ENCODE peak calls at places on chromosome 9, in nine cellular contexts. One of them, this sample, is unnamed.

GRCh38 chr9:117095116-117095515 is 319.7 kb downstream of the ASTN2 start:
- DNase-seq in iris pigment epithelial cell: no peak
- DNase-seq in ureter: no peak
- DNase-seq in effector memory CD8-positive, alpha-beta T cell: no peak
- DNase-seq in stimulated activated CD4-positive, alpha-beta T cell treated with anti-CD3 and anti-CD28 coated beads, Interleukin-4, amount 100 ng/mL, for 48 hours: no peak
- DNase-seq in GM12891: no peak
- DNase-seq in EL: peak
- DNase-seq in anterior cingulate cortex: no peak
- DNase-seq in effector CD4-positive, alpha-beta T cell: no peak
- DNase-seq in this sample: no peak

GRCh38 chr9:136194540-136194939 is 10.4 kb downstream of the LHX3 start:
- DNase-seq in effector memory CD8-positive, alpha-beta T cell: no peak
- DNase-seq in ureter: no peak
- DNase-seq in EL: no peak
- DNase-seq in anterior cingulate cortex: no peak
- DNase-seq in GM12891: no peak
- DNase-seq in effector CD4-positive, alpha-beta T cell: no peak
- DNase-seq in iris pigment epithelial cell: no peak
- DNase-seq in stimulated activated CD4-positive, alpha-beta T cell treated with anti-CD3 and anti-CD28 coated beads, Interleukin-4, amount 100 ng/mL, for 48 hours: no peak
- DNase-seq in this sample: no peak

GRCh38 chr9:93629920-93630319 is 53.5 kb downstream of the PHF2 start:
- DNase-seq in iris pigment epithelial cell: no peak
- DNase-seq in anterior cingulate cortex: no peak
- DNase-seq in effector CD4-positive, alpha-beta T cell: no peak
- DNase-seq in GM12891: no peak
- DNase-seq in effector memory CD8-positive, alpha-beta T cell: no peak
- DNase-seq in stimulated activated CD4-positive, alpha-beta T cell treated with anti-CD3 and anti-CD28 coated beads, Interleukin-4, amount 100 ng/mL, for 48 hours: no peak
- DNase-seq in ureter: no peak
- DNase-seq in EL: no peak
- DNase-seq in this sample: no peak

GRCh38 chr9:98851730-98852462 is 44.4 kb downstream of the GALNT12 start:
- DNase-seq in GM12891: no peak
- DNase-seq in effector CD4-positive, alpha-beta T cell: no peak
- DNase-seq in stimulated activated CD4-positive, alpha-beta T cell treated with anti-CD3 and anti-CD28 coated beads, Interleukin-4, amount 100 ng/mL, for 48 hours: peak
- DNase-seq in anterior cingulate cortex: no peak
- DNase-seq in effector memory CD8-positive, alpha-beta T cell: no peak
- DNase-seq in ureter: no peak
- DNase-seq in iris pigment epithelial cell: peak
- DNase-seq in EL: peak
- DNase-seq in this sample: no peak

GRCh38 chr9:130172161-130172857 is at the start of gene NCS1:
- DNase-seq in effector CD4-positive, alpha-beta T cell: no peak
- DNase-seq in anterior cingulate cortex: peak
- DNase-seq in GM12891: peak
- DNase-seq in effector memory CD8-positive, alpha-beta T cell: peak
- DNase-seq in EL: peak
- DNase-seq in stimulated activated CD4-positive, alpha-beta T cell treated with anti-CD3 and anti-CD28 coated beads, Interleukin-4, amount 100 ng/mL, for 48 hours: peak
- DNase-seq in iris pigment epithelial cell: peak
- DNase-seq in ureter: peak
- DNase-seq in this sample: no peak

GRCh38 chr9:132774886-132775285 is 103.2 kb downstream of the AK8 start:
- DNase-seq in GM12891: no peak
- DNase-seq in iris pigment epithelial cell: no peak
- DNase-seq in effector CD4-positive, alpha-beta T cell: no peak
- DNase-seq in stimulated activated CD4-positive, alpha-beta T cell treated with anti-CD3 and anti-CD28 coated beads, Interleukin-4, amount 100 ng/mL, for 48 hours: no peak
- DNase-seq in EL: no peak
- DNase-seq in effector memory CD8-positive, alpha-beta T cell: no peak
- DNase-seq in anterior cingulate cortex: no peak
- DNase-seq in ureter: no peak
- DNase-seq in this sample: no peak

GRCh38 chr9:101366038-101366756 is 18.6 kb downstream of the BAAT start:
- DNase-seq in GM12891: no peak
- DNase-seq in EL: peak
- DNase-seq in stimulated activated CD4-positive, alpha-beta T cell treated with anti-CD3 and anti-CD28 coated beads, Interleukin-4, amount 100 ng/mL, for 48 hours: no peak
- DNase-seq in ureter: no peak
- DNase-seq in anterior cingulate cortex: no peak
- DNase-seq in effector memory CD8-positive, alpha-beta T cell: no peak
- DNase-seq in iris pigment epithelial cell: peak
- DNase-seq in effector CD4-positive, alpha-beta T cell: no peak
- DNase-seq in this sample: no peak

GRCh38 chr9:119836036-119836435 is 466.8 kb upstream of the BRINP1 start:
- DNase-seq in effector memory CD8-positive, alpha-beta T cell: no peak
- DNase-seq in EL: no peak
- DNase-seq in anterior cingulate cortex: no peak
- DNase-seq in effector CD4-positive, alpha-beta T cell: no peak
- DNase-seq in stimulated activated CD4-positive, alpha-beta T cell treated with anti-CD3 and anti-CD28 coated beads, Interleukin-4, amount 100 ng/mL, for 48 hours: no peak
- DNase-seq in GM12891: no peak
- DNase-seq in ureter: no peak
- DNase-seq in iris pigment epithelial cell: no peak
- DNase-seq in this sample: no peak

GRCh38 chr9:74800226-74800625 is 87.5 kb downstream of the TRPM6 start:
- DNase-seq in GM12891: no peak
- DNase-seq in effector CD4-positive, alpha-beta T cell: no peak
- DNase-seq in anterior cingulate cortex: no peak
- DNase-seq in stimulated activated CD4-positive, alpha-beta T cell treated with anti-CD3 and anti-CD28 coated beads, Interleukin-4, amount 100 ng/mL, for 48 hours: no peak
- DNase-seq in iris pigment epithelial cell: no peak
- DNase-seq in effector memory CD8-positive, alpha-beta T cell: no peak
- DNase-seq in ureter: no peak
- DNase-seq in EL: no peak
- DNase-seq in this sample: no peak

GRCh38 chr9:136078498-136079011 is 16.5 kb downstream of the NACC2 start:
- DNase-seq in ureter: no peak
- DNase-seq in iris pigment epithelial cell: no peak
- DNase-seq in anterior cingulate cortex: no peak
- DNase-seq in effector CD4-positive, alpha-beta T cell: no peak
- DNase-seq in GM12891: no peak
- DNase-seq in stimulated activated CD4-positive, alpha-beta T cell treated with anti-CD3 and anti-CD28 coated beads, Interleukin-4, amount 100 ng/mL, for 48 hours: no peak
- DNase-seq in EL: no peak
- DNase-seq in effector memory CD8-positive, alpha-beta T cell: no peak
- DNase-seq in this sample: no peak

GRCh38 chr9:99637640-99638039 is 184.0 kb upstream of the NR4A3 start:
- DNase-seq in GM12891: no peak
- DNase-seq in ureter: no peak
- DNase-seq in anterior cingulate cortex: no peak
- DNase-seq in iris pigment epithelial cell: no peak
- DNase-seq in EL: no peak
- DNase-seq in effector CD4-positive, alpha-beta T cell: no peak
- DNase-seq in stimulated activated CD4-positive, alpha-beta T cell treated with anti-CD3 and anti-CD28 coated beads, Interleukin-4, amount 100 ng/mL, for 48 hours: no peak
- DNase-seq in effector memory CD8-positive, alpha-beta T cell: no peak
- DNase-seq in this sample: no peak

GRCh38 chr9:114591206-114591853 is 3.8 kb downstream of the ATP6V1G1 start:
- DNase-seq in anterior cingulate cortex: no peak
- DNase-seq in ureter: no peak
- DNase-seq in iris pigment epithelial cell: peak
- DNase-seq in stimulated activated CD4-positive, alpha-beta T cell treated with anti-CD3 and anti-CD28 coated beads, Interleukin-4, amount 100 ng/mL, for 48 hours: no peak
- DNase-seq in EL: no peak
- DNase-seq in effector memory CD8-positive, alpha-beta T cell: no peak
- DNase-seq in GM12891: no peak
- DNase-seq in effector CD4-positive, alpha-beta T cell: no peak
- DNase-seq in this sample: no peak

GRCh38 chr9:130319944-130320696 is 54.6 kb downstream of the HMCN2 start:
- DNase-seq in iris pigment epithelial cell: no peak
- DNase-seq in effector CD4-positive, alpha-beta T cell: no peak
- DNase-seq in stimulated activated CD4-positive, alpha-beta T cell treated with anti-CD3 and anti-CD28 coated beads, Interleukin-4, amount 100 ng/mL, for 48 hours: no peak
- DNase-seq in GM12891: no peak
- DNase-seq in ureter: no peak
- DNase-seq in anterior cingulate cortex: no peak
- DNase-seq in EL: no peak
- DNase-seq in effector memory CD8-positive, alpha-beta T cell: no peak
- DNase-seq in this sample: no peak

GRCh38 chr9:99433095-99433494 is 211.0 kb downstream of the SEC61B start:
- DNase-seq in anterior cingulate cortex: no peak
- DNase-seq in EL: no peak
- DNase-seq in GM12891: no peak
- DNase-seq in iris pigment epithelial cell: no peak
- DNase-seq in effector memory CD8-positive, alpha-beta T cell: no peak
- DNase-seq in ureter: no peak
- DNase-seq in effector CD4-positive, alpha-beta T cell: no peak
- DNase-seq in stimulated activated CD4-positive, alpha-beta T cell treated with anti-CD3 and anti-CD28 coated beads, Interleukin-4, amount 100 ng/mL, for 48 hours: no peak
- DNase-seq in this sample: no peak

GRCh38 chr9:36328798-36329411 is 70.7 kb upstream of the GNE start:
- DNase-seq in ureter: no peak
- DNase-seq in EL: peak
- DNase-seq in GM12891: peak
- DNase-seq in effector memory CD8-positive, alpha-beta T cell: peak
- DNase-seq in anterior cingulate cortex: no peak
- DNase-seq in iris pigment epithelial cell: peak
- DNase-seq in effector CD4-positive, alpha-beta T cell: peak
- DNase-seq in stimulated activated CD4-positive, alpha-beta T cell treated with anti-CD3 and anti-CD28 coated beads, Interleukin-4, amount 100 ng/mL, for 48 hours: no peak
- DNase-seq in this sample: no peak

GRCh38 chr9:121133104-121133816 is 58.5 kb downstream of the CNTRL start:
- DNase-seq in iris pigment epithelial cell: no peak
- DNase-seq in effector CD4-positive, alpha-beta T cell: peak
- DNase-seq in GM12891: no peak
- DNase-seq in EL: no peak
- DNase-seq in stimulated activated CD4-positive, alpha-beta T cell treated with anti-CD3 and anti-CD28 coated beads, Interleukin-4, amount 100 ng/mL, for 48 hours: peak
- DNase-seq in anterior cingulate cortex: no peak
- DNase-seq in ureter: peak
- DNase-seq in effector memory CD8-positive, alpha-beta T cell: peak
- DNase-seq in this sample: no peak

GRCh38 chr9:134861586-134862334 is 18.9 kb upstream of the FCN2 start:
- DNase-seq in anterior cingulate cortex: no peak
- DNase-seq in EL: no peak
- DNase-seq in GM12891: no peak
- DNase-seq in effector memory CD8-positive, alpha-beta T cell: no peak
- DNase-seq in stimulated activated CD4-positive, alpha-beta T cell treated with anti-CD3 and anti-CD28 coated beads, Interleukin-4, amount 100 ng/mL, for 48 hours: no peak
- DNase-seq in ureter: no peak
- DNase-seq in iris pigment epithelial cell: no peak
- DNase-seq in effector CD4-positive, alpha-beta T cell: no peak
- DNase-seq in this sample: no peak

GRCh38 chr9:4741365-4742031 is 496 bp upstream of the AK3 start:
- DNase-seq in effector memory CD8-positive, alpha-beta T cell: no peak
- DNase-seq in GM12891: no peak
- DNase-seq in effector CD4-positive, alpha-beta T cell: peak
- DNase-seq in anterior cingulate cortex: no peak
- DNase-seq in iris pigment epithelial cell: peak
- DNase-seq in EL: peak
- DNase-seq in stimulated activated CD4-positive, alpha-beta T cell treated with anti-CD3 and anti-CD28 coated beads, Interleukin-4, amount 100 ng/mL, for 48 hours: no peak
- DNase-seq in ureter: peak
- DNase-seq in this sample: peak

GRCh38 chr9:36881316-36882116 is 152.6 kb downstream of the PAX5 start:
- DNase-seq in effector memory CD8-positive, alpha-beta T cell: no peak
- DNase-seq in anterior cingulate cortex: no peak
- DNase-seq in ureter: no peak
- DNase-seq in stimulated activated CD4-positive, alpha-beta T cell treated with anti-CD3 and anti-CD28 coated beads, Interleukin-4, amount 100 ng/mL, for 48 hours: no peak
- DNase-seq in EL: no peak
- DNase-seq in effector CD4-positive, alpha-beta T cell: no peak
- DNase-seq in GM12891: no peak
- DNase-seq in iris pigment epithelial cell: no peak
- DNase-seq in this sample: no peak

GRCh38 chr9:127862075-127863011 is 7.9 kb upstream of the ENG start:
- DNase-seq in EL: no peak
- DNase-seq in anterior cingulate cortex: no peak
- DNase-seq in ureter: peak
- DNase-seq in stimulated activated CD4-positive, alpha-beta T cell treated with anti-CD3 and anti-CD28 coated beads, Interleukin-4, amount 100 ng/mL, for 48 hours: no peak
- DNase-seq in effector CD4-positive, alpha-beta T cell: peak
- DNase-seq in iris pigment epithelial cell: no peak
- DNase-seq in effector memory CD8-positive, alpha-beta T cell: peak
- DNase-seq in GM12891: no peak
- DNase-seq in this sample: peak

GRCh38 chr9:98142182-98142924 is 23.3 kb upstream of the TRIM14 start:
- DNase-seq in iris pigment epithelial cell: no peak
- DNase-seq in stimulated activated CD4-positive, alpha-beta T cell treated with anti-CD3 and anti-CD28 coated beads, Interleukin-4, amount 100 ng/mL, for 48 hours: no peak
- DNase-seq in effector memory CD8-positive, alpha-beta T cell: no peak
- DNase-seq in EL: no peak
- DNase-seq in ureter: peak
- DNase-seq in effector CD4-positive, alpha-beta T cell: no peak
- DNase-seq in GM12891: no peak
- DNase-seq in anterior cingulate cortex: no peak
- DNase-seq in this sample: no peak

GRCh38 chr9:36008774-36009300 is 27.9 kb upstream of the RECK start:
- DNase-seq in effector CD4-positive, alpha-beta T cell: peak
- DNase-seq in ureter: no peak
- DNase-seq in effector memory CD8-positive, alpha-beta T cell: peak
- DNase-seq in iris pigment epithelial cell: peak
- DNase-seq in EL: peak
- DNase-seq in GM12891: peak
- DNase-seq in stimulated activated CD4-positive, alpha-beta T cell treated with anti-CD3 and anti-CD28 coated beads, Interleukin-4, amount 100 ng/mL, for 48 hours: peak
- DNase-seq in anterior cingulate cortex: no peak
- DNase-seq in this sample: peak

GRCh38 chr9:18922161-18922910 is 110.7 kb downstream of the SAXO1 start:
- DNase-seq in ureter: no peak
- DNase-seq in GM12891: no peak
- DNase-seq in EL: no peak
- DNase-seq in iris pigment epithelial cell: no peak
- DNase-seq in effector memory CD8-positive, alpha-beta T cell: no peak
- DNase-seq in anterior cingulate cortex: no peak
- DNase-seq in stimulated activated CD4-positive, alpha-beta T cell treated with anti-CD3 and anti-CD28 coated beads, Interleukin-4, amount 100 ng/mL, for 48 hours: no peak
- DNase-seq in effector CD4-positive, alpha-beta T cell: no peak
- DNase-seq in this sample: no peak

GRCh38 chr9:88658311-88658822 is 123.4 kb downstream of the NXNL2 start:
- DNase-seq in effector CD4-positive, alpha-beta T cell: no peak
- DNase-seq in GM12891: no peak
- DNase-seq in ureter: peak
- DNase-seq in anterior cingulate cortex: no peak
- DNase-seq in iris pigment epithelial cell: peak
- DNase-seq in effector memory CD8-positive, alpha-beta T cell: no peak
- DNase-seq in EL: peak
- DNase-seq in stimulated activated CD4-positive, alpha-beta T cell treated with anti-CD3 and anti-CD28 coated beads, Interleukin-4, amount 100 ng/mL, for 48 hours: no peak
- DNase-seq in this sample: no peak

GRCh38 chr9:94560237-94560636 is 5.4 kb downstream of the PCAT7 start:
- DNase-seq in stimulated activated CD4-positive, alpha-beta T cell treated with anti-CD3 and anti-CD28 coated beads, Interleukin-4, amount 100 ng/mL, for 48 hours: peak
- DNase-seq in ureter: no peak
- DNase-seq in effector memory CD8-positive, alpha-beta T cell: no peak
- DNase-seq in GM12891: no peak
- DNase-seq in effector CD4-positive, alpha-beta T cell: no peak
- DNase-seq in anterior cingulate cortex: no peak
- DNase-seq in iris pigment epithelial cell: no peak
- DNase-seq in EL: no peak
- DNase-seq in this sample: no peak

This sample was measured in GM12892.